ENCODE peak calls at places on chromosomes 3 and 15, in eight cellular contexts. One of them, this sample, is unnamed.
A peak's percentile ranks its signal among the peaks of the same experiment; 100 is the strongest.

GRCh38 chr3:13839253-13839652 is 40.6 kb downstream of the WNT7A start:
- DNase-seq in cardiac muscle cell: no peak
- DNase-seq in neural crest cell: no peak
- DNase-seq in mesothelial cell of epicardium: no peak
- DNase-seq in HL-60: no peak
- DNase-seq in dorsolateral prefrontal cortex: no peak
- DNase-seq in right lobe of liver: no peak
- DNase-seq in foreskin fibroblast: no peak
- DNase-seq in this sample: no peak

GRCh38 chr3:148450819-148451218 is 246.9 kb upstream of the AGTR1 start:
- DNase-seq in cardiac muscle cell: no peak
- DNase-seq in neural crest cell: no peak
- DNase-seq in mesothelial cell of epicardium: no peak
- DNase-seq in HL-60: no peak
- DNase-seq in dorsolateral prefrontal cortex: no peak
- DNase-seq in right lobe of liver: no peak
- DNase-seq in foreskin fibroblast: no peak
- DNase-seq in this sample: no peak

GRCh38 chr15:57253082-57253481 is 123.2 kb upstream of the CGNL1 start:
- DNase-seq in cardiac muscle cell: no peak
- DNase-seq in neural crest cell: no peak
- DNase-seq in mesothelial cell of epicardium: no peak
- DNase-seq in HL-60: no peak
- DNase-seq in dorsolateral prefrontal cortex: no peak
- DNase-seq in right lobe of liver: no peak
- DNase-seq in foreskin fibroblast: no peak
- DNase-seq in this sample: no peak

GRCh38 chr3:158278187-158278586 is 168.3 kb downstream of the RSRC1 start:
- DNase-seq in cardiac muscle cell: no peak
- DNase-seq in neural crest cell: no peak
- DNase-seq in mesothelial cell of epicardium: no peak
- DNase-seq in HL-60: no peak
- DNase-seq in dorsolateral prefrontal cortex: no peak
- DNase-seq in right lobe of liver: no peak
- DNase-seq in foreskin fibroblast: no peak
- DNase-seq in this sample: no peak

GRCh38 chr3:129343643-129344360 is 65.1 kb downstream of the HMCES start:
- DNase-seq in cardiac muscle cell: peak; percentile 49
- DNase-seq in neural crest cell: peak; percentile 37
- DNase-seq in mesothelial cell of epicardium: no peak
- DNase-seq in HL-60: peak; percentile 16
- DNase-seq in dorsolateral prefrontal cortex: no peak
- DNase-seq in right lobe of liver: no peak
- DNase-seq in foreskin fibroblast: peak; percentile 60
- DNase-seq in this sample: peak; percentile 51

GRCh38 chr3:54891540-54891897 is 36.3 kb downstream of the LRTM1 start:
- DNase-seq in cardiac muscle cell: peak; percentile 95
- DNase-seq in neural crest cell: peak; percentile 14
- DNase-seq in mesothelial cell of epicardium: peak; percentile 73
- DNase-seq in HL-60: no peak
- DNase-seq in dorsolateral prefrontal cortex: peak; percentile 49
- DNase-seq in right lobe of liver: no peak
- DNase-seq in foreskin fibroblast: peak; percentile 99
- DNase-seq in this sample: no peak

GRCh38 chr3:173395412-173396181 is 1.9 kb upstream of the NLGN1 start:
- DNase-seq in cardiac muscle cell: peak; percentile 90
- DNase-seq in neural crest cell: peak; percentile 73
- DNase-seq in mesothelial cell of epicardium: peak; percentile 76
- DNase-seq in HL-60: peak; percentile 30
- DNase-seq in dorsolateral prefrontal cortex: peak; percentile 89
- DNase-seq in right lobe of liver: peak; percentile 56
- DNase-seq in foreskin fibroblast: peak; percentile 94
- DNase-seq in this sample: peak; percentile 64

GRCh38 chr3:71857926-71858325 is 73.0 kb upstream of the PROK2 start:
- DNase-seq in cardiac muscle cell: peak; percentile 9
- DNase-seq in neural crest cell: no peak
- DNase-seq in mesothelial cell of epicardium: no peak
- DNase-seq in HL-60: no peak
- DNase-seq in dorsolateral prefrontal cortex: no peak
- DNase-seq in right lobe of liver: no peak
- DNase-seq in foreskin fibroblast: no peak
- DNase-seq in this sample: no peak

GRCh38 chr3:171328419-171329082 is 131.7 kb downstream of the TNIK start:
- DNase-seq in cardiac muscle cell: peak; percentile 47
- DNase-seq in neural crest cell: peak; percentile 7
- DNase-seq in mesothelial cell of epicardium: no peak
- DNase-seq in HL-60: no peak
- DNase-seq in dorsolateral prefrontal cortex: no peak
- DNase-seq in right lobe of liver: no peak
- DNase-seq in foreskin fibroblast: peak; percentile 53
- DNase-seq in this sample: no peak

GRCh38 chr15:71103102-71103676 is 12.1 kb upstream of the THSD4 start:
- DNase-seq in cardiac muscle cell: peak; percentile 74
- DNase-seq in neural crest cell: peak; percentile 9
- DNase-seq in mesothelial cell of epicardium: peak; percentile 28
- DNase-seq in HL-60: no peak
- DNase-seq in dorsolateral prefrontal cortex: no peak
- DNase-seq in right lobe of liver: no peak
- DNase-seq in foreskin fibroblast: peak; percentile 79
- DNase-seq in this sample: no peak
- TF ChIP-seq CTCF in cardiac muscle cell: peak; percentile 71
- TF ChIP-seq CTCF in neural crest cell: peak; percentile 54
- TF ChIP-seq CTCF in mesothelial cell of epicardium: no peak
- TF ChIP-seq CTCF in HL-60: no peak
- TF ChIP-seq CTCF in dorsolateral prefrontal cortex: no peak
- TF ChIP-seq CTCF in right lobe of liver: peak; percentile 39
- TF ChIP-seq CTCF in foreskin fibroblast: peak; percentile 64
- TF ChIP-seq CTCF in this sample: peak; percentile 60

GRCh38 chr3:139521811-139522210 is 17.7 kb downstream of the RBP1 start:
- DNase-seq in cardiac muscle cell: no peak
- DNase-seq in neural crest cell: no peak
- DNase-seq in mesothelial cell of epicardium: no peak
- DNase-seq in HL-60: no peak
- DNase-seq in dorsolateral prefrontal cortex: no peak
- DNase-seq in right lobe of liver: no peak
- DNase-seq in foreskin fibroblast: no peak
- DNase-seq in this sample: no peak
- TF ChIP-seq CTCF in cardiac muscle cell: no peak
- TF ChIP-seq CTCF in neural crest cell: no peak
- TF ChIP-seq CTCF in mesothelial cell of epicardium: no peak
- TF ChIP-seq CTCF in HL-60: no peak
- TF ChIP-seq CTCF in dorsolateral prefrontal cortex: no peak
- TF ChIP-seq CTCF in right lobe of liver: no peak
- TF ChIP-seq CTCF in foreskin fibroblast: no peak
- TF ChIP-seq CTCF in this sample: no peak

GRCh38 chr15:85318048-85318731 is 62.2 kb upstream of the AKAP13 start:
- DNase-seq in cardiac muscle cell: peak; percentile 80
- DNase-seq in neural crest cell: no peak
- DNase-seq in mesothelial cell of epicardium: no peak
- DNase-seq in HL-60: no peak
- DNase-seq in dorsolateral prefrontal cortex: no peak
- DNase-seq in right lobe of liver: no peak
- DNase-seq in foreskin fibroblast: peak; percentile 95
- DNase-seq in this sample: no peak
- TF ChIP-seq CTCF in cardiac muscle cell: no peak
- TF ChIP-seq CTCF in neural crest cell: peak; percentile 35
- TF ChIP-seq CTCF in mesothelial cell of epicardium: no peak
- TF ChIP-seq CTCF in HL-60: no peak
- TF ChIP-seq CTCF in dorsolateral prefrontal cortex: no peak
- TF ChIP-seq CTCF in right lobe of liver: no peak
- TF ChIP-seq CTCF in foreskin fibroblast: peak; percentile 16
- TF ChIP-seq CTCF in this sample: peak; percentile 6

GRCh38 chr3:190513409-190514162 is at the start of gene IL1RAP:
- DNase-seq in cardiac muscle cell: peak; percentile 96
- DNase-seq in neural crest cell: peak; percentile 77
- DNase-seq in mesothelial cell of epicardium: peak; percentile 88
- DNase-seq in HL-60: peak; percentile 94
- DNase-seq in dorsolateral prefrontal cortex: peak; percentile 77
- DNase-seq in right lobe of liver: peak; percentile 97
- DNase-seq in foreskin fibroblast: peak; percentile 97
- DNase-seq in this sample: peak; percentile 77
- TF ChIP-seq CTCF in cardiac muscle cell: peak; percentile 37
- TF ChIP-seq CTCF in neural crest cell: peak; percentile 75
- TF ChIP-seq CTCF in mesothelial cell of epicardium: peak; percentile 67
- TF ChIP-seq CTCF in HL-60: no peak
- TF ChIP-seq CTCF in dorsolateral prefrontal cortex: peak; percentile 68
- TF ChIP-seq CTCF in right lobe of liver: peak; percentile 76
- TF ChIP-seq CTCF in foreskin fibroblast: peak; percentile 25
- TF ChIP-seq CTCF in this sample: peak; percentile 81

GRCh38 chr15:26967719-26968269 is 3.2 kb upstream of the GABRG3 start:
- DNase-seq in cardiac muscle cell: no peak
- DNase-seq in neural crest cell: peak; percentile 66
- DNase-seq in mesothelial cell of epicardium: no peak
- DNase-seq in HL-60: no peak
- DNase-seq in dorsolateral prefrontal cortex: no peak
- DNase-seq in right lobe of liver: no peak
- DNase-seq in foreskin fibroblast: no peak
- DNase-seq in this sample: peak; percentile 45

GRCh38 chr15:26974120-26974780 is 3.3 kb downstream of the GABRG3 start:
- DNase-seq in cardiac muscle cell: peak; percentile 8
- DNase-seq in neural crest cell: no peak
- DNase-seq in mesothelial cell of epicardium: no peak
- DNase-seq in HL-60: no peak
- DNase-seq in dorsolateral prefrontal cortex: no peak
- DNase-seq in right lobe of liver: no peak
- DNase-seq in foreskin fibroblast: peak; percentile 4
- DNase-seq in this sample: no peak

GRCh38 chr15:26972636-26973035 is 1.7 kb downstream of the GABRG3 start:
- DNase-seq in cardiac muscle cell: no peak
- DNase-seq in neural crest cell: no peak
- DNase-seq in mesothelial cell of epicardium: no peak
- DNase-seq in HL-60: no peak
- DNase-seq in dorsolateral prefrontal cortex: peak; percentile 48
- DNase-seq in right lobe of liver: no peak
- DNase-seq in foreskin fibroblast: no peak
- DNase-seq in this sample: no peak

GRCh38 chr15:26970712-26971210 is at the start of gene GABRG3:
- DNase-seq in cardiac muscle cell: no peak
- DNase-seq in neural crest cell: peak; percentile 65
- DNase-seq in mesothelial cell of epicardium: peak; percentile 49
- DNase-seq in HL-60: no peak
- DNase-seq in dorsolateral prefrontal cortex: no peak
- DNase-seq in right lobe of liver: no peak
- DNase-seq in foreskin fibroblast: no peak
- DNase-seq in this sample: peak; percentile 34

DNA sequence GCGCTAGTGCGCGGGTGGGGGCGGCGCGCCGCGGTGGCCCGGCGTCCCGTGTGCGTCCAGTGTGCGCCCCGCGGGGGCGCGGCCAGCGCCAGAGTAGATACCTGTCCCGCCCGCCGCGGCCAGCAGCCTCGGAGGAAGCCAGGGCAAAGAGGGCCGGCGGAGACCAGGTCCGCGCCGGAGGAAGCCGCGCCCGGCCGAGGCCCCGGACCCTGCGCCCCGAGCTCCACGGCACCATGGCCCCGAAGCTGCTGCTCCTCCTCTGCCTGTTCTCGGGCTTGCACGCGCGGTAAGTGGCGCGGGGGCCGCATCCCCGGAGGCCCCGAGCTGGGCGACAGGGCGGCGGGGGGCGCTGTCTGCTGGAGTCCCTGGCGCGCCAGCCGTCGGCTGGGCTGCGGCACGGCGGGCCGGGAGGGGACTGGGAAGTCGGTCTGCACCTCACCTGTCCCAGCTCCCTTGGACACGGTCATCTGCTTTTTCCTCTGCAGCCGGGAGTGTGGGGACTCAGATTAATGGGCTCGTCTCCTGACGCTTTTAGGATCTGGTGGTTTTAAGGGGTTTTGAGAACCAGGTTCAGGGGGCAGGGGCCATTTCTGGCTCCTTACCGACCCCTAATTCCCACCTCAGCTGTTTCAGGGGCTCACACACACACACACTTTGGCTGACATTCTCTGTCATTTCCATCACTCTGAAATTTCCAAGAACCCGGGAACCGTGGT is 480 bp downstream of the GABRG3 start:
- DNase-seq in cardiac muscle cell: no peak
- DNase-seq in neural crest cell: peak; percentile 32
- DNase-seq in mesothelial cell of epicardium: peak; percentile 48
- DNase-seq in HL-60: no peak
- DNase-seq in dorsolateral prefrontal cortex: no peak
- DNase-seq in right lobe of liver: no peak
- DNase-seq in foreskin fibroblast: no peak
- DNase-seq in this sample: peak; percentile 26
- TF ChIP-seq CTCF in cardiac muscle cell: no peak
- TF ChIP-seq CTCF in neural crest cell: peak; percentile 29
- TF ChIP-seq CTCF in mesothelial cell of epicardium: no peak
- TF ChIP-seq CTCF in HL-60: no peak
- TF ChIP-seq CTCF in dorsolateral prefrontal cortex: no peak
- TF ChIP-seq CTCF in right lobe of liver: no peak
- TF ChIP-seq CTCF in foreskin fibroblast: no peak
- TF ChIP-seq CTCF in this sample: peak; percentile 43

This sample was measured in progenitor cell of endocrine pancreas.